ENCODE peak calls at places on chromosomes 2 and 18, in five cellular contexts. B, W, C, I and U are unnamed samples.

GRCh38 chr2:15243762-15244161 is 317.4 kb downstream of the NBAS start:
- DNase-seq in B (peak; percentile 4), I (no peak), C (peak; percentile 18), W (no peak), U (peak; percentile 58)

GRCh38 chr18:59835656-59836379 is 64.0 kb upstream of the PMAIP1 start:
- DNase-seq in C (no peak), I (no peak), W (no peak), B (no peak), U (no peak)

GRCh38 chr2:98253461-98254073 is 92.7 kb upstream of the CNGA3 start:
- DNase-seq in W (no peak), I (no peak), B (peak; percentile 9), C (no peak), U (no peak)

GRCh38 chr18:75247601-75248421 is 37.2 kb downstream of the TSHZ1 start:
- DNase-seq in C (peak; percentile 48), W (no peak), B (no peak), I (peak; percentile 22), U (peak; percentile 18)

GRCh38 chr18:43160509-43160908 is 45.0 kb upstream of the RIT2 start:
- DNase-seq in W (no peak), I (no peak), C (no peak), B (peak; percentile 13), U (no peak)

GRCh38 chr2:44582363-44583008 is 220.7 kb downstream of the CAMKMT start:
- DNase-seq in C (peak; percentile 18), W (no peak), I (no peak), B (peak; percentile 31), U (no peak)

GRCh38 chr2:237630216-237631000 is 3.0 kb downstream of the LRRFIP1 start:
- DNase-seq in W (no peak), I (no peak), B (no peak), C (no peak), U (no peak)

GRCh38 chr2:189327879-189328351 is 113.4 kb upstream of the WDR75 start:
- DNase-seq in B (no peak), I (no peak), C (no peak), W (no peak), U (no peak)

GRCh38 chr2:211941359-211941758 is 597.2 kb downstream of the ERBB4 start:
- DNase-seq in B (no peak), C (no peak), W (no peak), I (no peak), U (no peak)

GRCh38 chr2:127324635-127325034 is 30.7 kb upstream of the ERCC3 start:
- DNase-seq in C (peak; percentile 47), I (no peak), B (peak; percentile 22), W (no peak), U (peak; percentile 40)

GRCh38 chr2:115194623-115195022 is 752.2 kb downstream of the DPP10 start:
- DNase-seq in C (no peak), I (no peak), B (no peak), W (no peak), U (peak; percentile 13)

GRCh38 chr2:160613466-160614153 is 120.0 kb upstream of the RBMS1 start:
- DNase-seq in B (peak; percentile 64), W (no peak), C (peak; percentile 73), I (no peak), U (no peak)

GRCh38 chr2:62672601-62673000 is 32.9 kb upstream of the EHBP1 start:
- DNase-seq in W (no peak), I (no peak), B (peak; percentile 34), C (peak; percentile 59), U (peak; percentile 32)

GRCh38 chr18:70555046-70555445 is 266.2 kb downstream of the SOCS6 start:
- DNase-seq in B (no peak), C (no peak), W (no peak), I (no peak), U (no peak)

GRCh38 chr2:238427435-238428162 is 872 bp downstream of the ASB1 start:
- DNase-seq in B (no peak), C (no peak), W (no peak), I (no peak), U (no peak)

GRCh38 chr2:62147610-62148301 is 48.2 kb upstream of the B3GNT2 start:
- DNase-seq in W (no peak), C (peak; percentile 86), I (no peak), B (peak; percentile 59), U (no peak)

GRCh38 chr2:26691881-26692813 is at the start of gene KCNK3:
- DNase-seq in B (peak; percentile 24), W (peak; percentile 15), C (no peak), I (no peak), U (no peak)

GRCh38 chr18:54388203-54389142 is 30.8 kb downstream of the C18orf54 start:
- DNase-seq in W (no peak), B (peak; percentile 84), I (peak; percentile 17), C (peak; percentile 78), U (peak; percentile 72)

GRCh38 chr2:8544168-8544785 is 137.6 kb upstream of the ID2 start:
- DNase-seq in W (no peak), C (no peak), I (no peak), B (no peak), U (no peak)

GRCh38 chr18:36066001-36066400 is 1.4 kb downstream of the RPRD1A start:
- DNase-seq in I (no peak), C (peak; percentile 30), W (no peak), B (peak; percentile 3), U (peak; percentile 0)

GRCh38 chr2:201984800-201985525 is 48.7 kb upstream of the FZD7 start:
- DNase-seq in I (no peak), C (no peak), W (no peak), B (no peak), U (no peak)

GRCh38 chr2:242098445-242099128 is 229.1 kb downstream of the RTP5 start:
- DNase-seq in B (peak; percentile 27), I (peak; percentile 12), W (no peak), C (peak; percentile 24), U (no peak)

GRCh38 chr2:72112421-72112820 is 35.2 kb downstream of the CYP26B1 start:
- DNase-seq in I (no peak), W (no peak), C (peak; percentile 49), B (peak; percentile 29), U (no peak)

GRCh38 chr2:202237787-202238233 is 587 bp downstream of the SUMO1 start:
- DNase-seq in C (peak; percentile 55), W (no peak), B (peak; percentile 25), I (no peak), U (peak; percentile 46)

GRCh38 chr18:64589000-64589399 is 440.1 kb upstream of the LINC00305 start:
- DNase-seq in W (no peak), C (no peak), I (no peak), B (no peak), U (no peak)

GRCh38 chr2:72154386-72154785 is 6.7 kb upstream of the CYP26B1 start:
- DNase-seq in B (no peak), C (no peak), W (no peak), I (no peak), U (no peak)

GRCh38 chr2:196849895-196850294 is 40.7 kb upstream of the C2orf66 start:
- DNase-seq in I (no peak), B (peak; percentile 18), W (no peak), C (peak; percentile 46), U (peak; percentile 42)

GRCh38 chr2:60437080-60437765 is 116.2 kb downstream of the BCL11A start:
- DNase-seq in W (no peak), B (no peak), C (no peak), I (no peak), U (no peak)

GRCh38 chr2:8329660-8330622 is 351.9 kb upstream of the ID2 start:
- DNase-seq in C (no peak), W (no peak), I (no peak), B (no peak), U (peak; percentile 45)

GRCh38 chr18:31901063-31901462 is 41.9 kb downstream of the TRAPPC8 start:
- DNase-seq in W (no peak), C (no peak), I (no peak), B (no peak), U (no peak)